ENCODE peak calls at places on chromosomes 5 and 9, in four cellular contexts. T, D, Q and M are unnamed samples.

GRCh38 chr9:127575875-127576778 is 36.0 kb upstream of the STXBP1 start:
- DNase-seq in T (no peak), D (no peak), Q (no peak), M (no peak)

GRCh38 chr5:565782-566445 is 41.7 kb upstream of the SLC9A3 start:
- DNase-seq in T (peak), D (no peak), Q (no peak), M (no peak)

GRCh38 chr9:87682085-87682484 is 43.8 kb upstream of the CTSL start:
- DNase-seq in T (no peak), D (no peak), Q (no peak), M (no peak)

GRCh38 chr5:90226433-90227099 is 183.0 kb downstream of the CETN3 start:
- DNase-seq in T (no peak), D (no peak), Q (no peak), M (peak)

GRCh38 chr5:119378075-119378699 is 22.4 kb downstream of the TNFAIP8 start:
- DNase-seq in T (no peak), D (peak), Q (no peak), M (no peak)

GRCh38 chr9:87595605-87596004 is 97.9 kb downstream of the DAPK1 start:
- DNase-seq in T (no peak), D (no peak), Q (no peak), M (no peak)

GRCh38 chr5:78549043-78549442 is 99.5 kb downstream of the LHFPL2 start:
- DNase-seq in T (no peak), D (no peak), Q (no peak), M (no peak)

GRCh38 chr5:78467744-78468357 is 107.4 kb downstream of the SCAMP1 start:
- DNase-seq in T (no peak), D (peak), Q (peak), M (no peak)

GRCh38 chr9:82584349-82584846 is 478.5 kb downstream of the RASEF start:
- DNase-seq in T (no peak), D (no peak), Q (no peak), M (no peak)

GRCh38 chr9:81771606-81772005 is 82.3 kb upstream of the TLE1 start:
- DNase-seq in T (no peak), D (no peak), Q (no peak), M (no peak)

GRCh38 chr5:438481-438981 is 4.4 kb upstream of the EXOC3 start:
- DNase-seq in T (no peak), D (no peak), Q (no peak), M (no peak)

GRCh38 chr5:22496666-22497065 is 356.5 kb downstream of the CDH12 start:
- DNase-seq in T (no peak), D (no peak), Q (no peak), M (no peak)

GRCh38 chr5:140240987-140241706 is 61.8 kb downstream of the PFDN1 start:
- DNase-seq in T (peak), D (peak), Q (no peak), M (no peak)

GRCh38 chr9:129278391-129279237 is 100.6 kb upstream of the IER5L start:
- DNase-seq in T (peak), D (no peak), Q (no peak), M (no peak)

GRCh38 chr5:169300468-169301385 is at the start of gene SLIT3:
- DNase-seq in T (peak), D (no peak), Q (no peak), M (no peak)

GRCh38 chr5:160342413-160342941 is 27.9 kb downstream of the C1QTNF2 start:
- DNase-seq in T (no peak), D (no peak), Q (no peak), M (no peak)

GRCh38 chr5:138752951-138753793 is at the start of gene CTNNA1:
- DNase-seq in T (peak), D (no peak), Q (peak), M (peak)